ENCODE peak calls at places on chromosomes 1 and 21, in eight cellular contexts. V, Z, B, W, T, A, K and G are unnamed samples.

GRCh38 chr21:40331804-40332203 is 464.6 kb downstream of the PCP4 start:
- DNase-seq in V (no peak), Z (no peak), B (no peak), W (no peak), T (no peak), A (no peak), K (no peak), G (no peak)

GRCh38 chr1:184930645-184931044 is 43.7 kb downstream of the NIBAN1 start:
- DNase-seq in V (no peak), Z (no peak), B (peak; percentile 82), W (no peak), T (no peak), A (no peak), K (no peak), G (no peak)

GRCh38 chr21:26715878-26716506 is 129.2 kb downstream of the ADAMTS1 start:
- DNase-seq in V (no peak), Z (peak; percentile 49), B (peak; percentile 4), W (peak; percentile 33), T (no peak), A (no peak), K (peak; percentile 53), G (peak; percentile 51)

GRCh38 chr1:203305809-203306088 is 430 bp downstream of the BTG2 start:
- DNase-seq in V (no peak), Z (no peak), B (no peak), W (no peak), T (no peak), A (no peak), K (no peak), G (no peak)

GRCh38 chr1:54996869-54997710 is 1.6 kb upstream of the BSND start:
- DNase-seq in V (no peak), Z (peak; percentile 29), B (no peak), W (no peak), T (no peak), A (no peak), K (no peak), G (no peak)

GRCh38 chr21:14684071-14684470 is 138.0 kb upstream of the SAMSN1 start:
- DNase-seq in V (no peak), Z (no peak), B (no peak), W (no peak), T (no peak), A (no peak), K (no peak), G (no peak)

GRCh38 chr1:24803220-24803619 is 58.0 kb downstream of the CLIC4 start:
- DNase-seq in V (no peak), Z (no peak), B (no peak), W (no peak), T (no peak), A (no peak), K (peak; percentile 40), G (no peak)

GRCh38 chr1:36947384-36947783 is 86.9 kb downstream of the GRIK3 start:
- DNase-seq in V (no peak), Z (no peak), B (no peak), W (no peak), T (no peak), A (no peak), K (no peak), G (no peak)

GRCh38 chr21:22758478-22758877 is 1760.3 kb downstream of the NCAM2 start:
- DNase-seq in V (no peak), Z (peak; percentile 9), B (no peak), W (no peak), T (no peak), A (no peak), K (no peak), G (no peak)

GRCh38 chr1:226632922-226633351 is 84.4 kb downstream of the STUM start:
- DNase-seq in V (peak; percentile 38), Z (no peak), B (no peak), W (peak; percentile 28), T (no peak), A (no peak), K (no peak), G (no peak)

GRCh38 chr1:214658785-214659184 is 55.8 kb downstream of the CENPF start:
- DNase-seq in V (no peak), Z (peak; percentile 51), B (no peak), W (no peak), T (no peak), A (no peak), K (peak; percentile 26), G (peak; percentile 53)

GRCh38 chr1:22332795-22333499 is 118.7 kb upstream of the ZBTB40 start:
- DNase-seq in V (no peak), Z (no peak), B (no peak), W (no peak), T (no peak), A (no peak), K (no peak), G (no peak)

GRCh38 chr1:178310685-178311105 is 186.1 kb downstream of the CLEC20A start:
- DNase-seq in V (no peak), Z (peak; percentile 73), B (peak; percentile 48), W (no peak), T (peak; percentile 42), A (no peak), K (peak; percentile 83), G (peak; percentile 80)

GRCh38 chr21:35427320-35428040 is 378.4 kb upstream of the RUNX1 start:
- DNase-seq in V (no peak), Z (no peak), B (no peak), W (peak; percentile 41), T (no peak), A (no peak), K (no peak), G (no peak)

GRCh38 chr21:45104560-45104959 is 30.2 kb downstream of the ADARB1 start:
- DNase-seq in V (no peak), Z (peak; percentile 41), B (no peak), W (peak; percentile 80), T (no peak), A (no peak), K (no peak), G (no peak)

GRCh38 chr21:28066051-28066450 is 926.6 kb downstream of the LTN1 start:
- DNase-seq in V (no peak), Z (peak; percentile 25), B (peak; percentile 27), W (no peak), T (no peak), A (no peak), K (peak; percentile 24), G (peak; percentile 8)

GRCh38 chr1:156645666-156646065 is 3.7 kb downstream of the BCAN start:
- DNase-seq in V (no peak), Z (no peak), B (no peak), W (no peak), T (no peak), A (no peak), K (no peak), G (no peak)

GRCh38 chr1:50419192-50419906 is 3.9 kb downstream of the DMRTA2 start:
- DNase-seq in V (no peak), Z (no peak), B (no peak), W (no peak), T (no peak), A (no peak), K (peak; percentile 16), G (no peak)

GRCh38 chr1:205449750-205450443 is 5.9 kb downstream of the BLACAT1 start:
- DNase-seq in V (peak; percentile 30), Z (peak; percentile 42), B (no peak), W (no peak), T (no peak), A (no peak), K (no peak), G (peak; percentile 36)

GRCh38 chr1:201748331-201748730 is 80.6 kb upstream of the IPO9 start:
- DNase-seq in V (no peak), Z (peak; percentile 97), B (no peak), W (no peak), T (no peak), A (no peak), K (peak; percentile 88), G (peak; percentile 97)

GRCh38 chr1:55285849-55286248 is 70.7 kb upstream of the USP24 start:
- DNase-seq in V (no peak), Z (no peak), B (no peak), W (no peak), T (no peak), A (no peak), K (peak; percentile 62), G (no peak)

GRCh38 chr1:233543338-233544255 is 70.3 kb upstream of the KCNK1 start:
- DNase-seq in V (no peak), Z (peak; percentile 93), B (no peak), W (no peak), T (no peak), A (no peak), K (peak; percentile 12), G (peak; percentile 33)

GRCh38 chr1:183230403-183230802 is 44.3 kb downstream of the LAMC2 start:
- DNase-seq in V (no peak), Z (peak; percentile 48), B (no peak), W (no peak), T (no peak), A (no peak), K (no peak), G (peak; percentile 31)

GRCh38 chr1:77983997-77984355 is 5.1 kb upstream of the FUBP1 start:
- DNase-seq in V (no peak), Z (no peak), B (no peak), W (no peak), T (no peak), A (no peak), K (no peak), G (no peak)

GRCh38 chr21:38787461-38788274 is 18.1 kb upstream of the ETS2 start:
- DNase-seq in V (no peak), Z (peak; percentile 74), B (peak; percentile 31), W (no peak), T (no peak), A (no peak), K (peak; percentile 42), G (peak; percentile 76)

GRCh38 chr21:33884361-33885157 is 31.0 kb downstream of the ATP5PO start:
- DNase-seq in V (no peak), Z (peak; percentile 38), B (no peak), W (no peak), T (no peak), A (no peak), K (peak; percentile 29), G (no peak)

GRCh38 chr1:210252621-210253041 is 20.0 kb downstream of the SERTAD4 start:
- DNase-seq in V (no peak), Z (no peak), B (no peak), W (peak; percentile 70), T (no peak), A (no peak), K (no peak), G (no peak)

GRCh38 chr1:19456915-19457554 is 28.3 kb downstream of the CAPZB start:
- DNase-seq in V (no peak), Z (no peak), B (no peak), W (no peak), T (no peak), A (no peak), K (no peak), G (peak; percentile 41)

GRCh38 chr1:9275567-9276034 is 17.1 kb upstream of the SPSB1 start:
- DNase-seq in V (peak; percentile 55), Z (peak; percentile 92), B (peak; percentile 96), W (no peak), T (no peak), A (peak; percentile 49), K (peak; percentile 95), G (peak; percentile 92)

GRCh38 chr1:223338811-223339746 is 24.9 kb downstream of the SUSD4 start:
- DNase-seq in V (no peak), Z (no peak), B (no peak), W (no peak), T (no peak), A (no peak), K (no peak), G (peak; percentile 41)

GRCh38 chr1:176017722-176018121 is 189.4 kb downstream of the COP1 start:
- DNase-seq in V (no peak), Z (no peak), B (no peak), W (no peak), T (no peak), A (no peak), K (no peak), G (no peak)

GRCh38 chr1:206851611-206852010 is 13.8 kb upstream of the IL20 start:
- DNase-seq in V (no peak), Z (peak; percentile 80), B (no peak), W (no peak), T (no peak), A (no peak), K (peak; percentile 80), G (peak; percentile 44)

GRCh38 chr1:192747305-192747704 is 61.5 kb upstream of the RGS2 start:
- DNase-seq in V (no peak), Z (peak; percentile 78), B (no peak), W (no peak), T (no peak), A (no peak), K (peak; percentile 64), G (peak; percentile 74)